ENCODE peak calls at places on chromosomes 4 and X, in four cellular contexts. One of them, this sample, is unnamed.

GRCh38 chrX:45472968-45473367 is 272.3 kb upstream of the DIPK2B start:
- DNase-seq in RWPE2: no peak
- DNase-seq in upper lobe of left lung: no peak
- DNase-seq in ovary: no peak
- DNase-seq in this sample: peak; percentile 83

GRCh38 chr4:10283761-10284160 is 167.2 kb upstream of the WDR1 start:
- DNase-seq in RWPE2: no peak
- DNase-seq in upper lobe of left lung: no peak
- DNase-seq in ovary: no peak
- DNase-seq in this sample: no peak

GRCh38 chr4:86972997-86973396 is 38.2 kb downstream of the AFF1 start:
- DNase-seq in RWPE2: no peak
- DNase-seq in upper lobe of left lung: no peak
- DNase-seq in ovary: peak; percentile 39
- DNase-seq in this sample: no peak

GRCh38 chr4:153497091-153497531 is 31.0 kb downstream of the TMEM131L start:
- DNase-seq in RWPE2: no peak
- DNase-seq in upper lobe of left lung: no peak
- DNase-seq in ovary: no peak
- DNase-seq in this sample: peak; percentile 54

GRCh38 chr4:184392321-184392720 is 82.0 kb downstream of the IRF2 start:
- DNase-seq in RWPE2: no peak
- DNase-seq in upper lobe of left lung: no peak
- DNase-seq in ovary: no peak
- DNase-seq in this sample: no peak

GRCh38 chr4:139278450-139278849 is 1.6 kb downstream of the MGARP start:
- DNase-seq in RWPE2: no peak
- DNase-seq in upper lobe of left lung: no peak
- DNase-seq in ovary: peak; percentile 42
- DNase-seq in this sample: no peak

GRCh38 chr4:188220006-188220405 is 80.8 kb downstream of the TRIML1 start:
- DNase-seq in RWPE2: no peak
- DNase-seq in upper lobe of left lung: no peak
- DNase-seq in ovary: no peak
- DNase-seq in this sample: no peak

GRCh38 chr4:48268956-48269860 is at the start of gene TEC:
- DNase-seq in RWPE2: no peak
- DNase-seq in upper lobe of left lung: no peak
- DNase-seq in ovary: peak; percentile 26
- DNase-seq in this sample: peak; percentile 56

GRCh38 chr4:3414421-3415279 is 27.1 kb upstream of the HGFAC start:
- DNase-seq in RWPE2: peak; percentile 36
- DNase-seq in upper lobe of left lung: peak; percentile 75
- DNase-seq in ovary: peak; percentile 40
- DNase-seq in this sample: no peak

GRCh38 chr4:173516621-173517612 is 13.1 kb downstream of the HAND2 start:
- DNase-seq in RWPE2: no peak
- DNase-seq in upper lobe of left lung: peak; percentile 79
- DNase-seq in ovary: peak; percentile 36
- DNase-seq in this sample: peak; percentile 59
- H3K4me3 ChIP-seq in RWPE2: no peak overlapping the region
- H3K4me3 ChIP-seq in upper lobe of left lung: no peak overlapping the region
- H3K4me3 ChIP-seq in ovary: peak overlapping the region; percentile 1
- H3K4me3 ChIP-seq in this sample: no peak overlapping the region

DNA sequence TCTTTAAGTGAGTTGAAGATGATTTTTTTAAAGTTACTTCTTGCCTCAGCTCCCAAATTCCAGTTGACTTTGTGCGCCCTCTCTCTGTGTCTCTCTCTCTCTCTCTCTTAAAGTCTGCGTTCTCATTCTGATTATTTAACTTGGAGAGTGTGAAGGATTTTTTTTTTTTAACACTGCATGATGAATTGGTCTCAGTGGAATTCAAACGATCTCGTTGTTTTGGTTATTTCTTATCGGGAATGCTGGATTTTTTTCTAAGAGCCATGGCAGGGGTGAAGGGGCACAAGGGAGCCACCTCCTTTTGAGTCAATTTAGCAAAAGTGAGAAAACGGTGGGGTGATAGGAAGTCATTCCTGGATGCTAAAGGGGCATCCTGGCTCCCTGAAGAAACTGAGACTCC is 176.1 kb downstream of the SHROOM3 start:
- DNase-seq in RWPE2: no peak
- DNase-seq in upper lobe of left lung: no peak
- DNase-seq in ovary: no peak
- DNase-seq in this sample: no peak
- TF ChIP-seq CTCF in RWPE2: no peak
- TF ChIP-seq CTCF in upper lobe of left lung: no peak
- TF ChIP-seq CTCF in ovary: no peak
- TF ChIP-seq CTCF in this sample: no peak

DNA sequence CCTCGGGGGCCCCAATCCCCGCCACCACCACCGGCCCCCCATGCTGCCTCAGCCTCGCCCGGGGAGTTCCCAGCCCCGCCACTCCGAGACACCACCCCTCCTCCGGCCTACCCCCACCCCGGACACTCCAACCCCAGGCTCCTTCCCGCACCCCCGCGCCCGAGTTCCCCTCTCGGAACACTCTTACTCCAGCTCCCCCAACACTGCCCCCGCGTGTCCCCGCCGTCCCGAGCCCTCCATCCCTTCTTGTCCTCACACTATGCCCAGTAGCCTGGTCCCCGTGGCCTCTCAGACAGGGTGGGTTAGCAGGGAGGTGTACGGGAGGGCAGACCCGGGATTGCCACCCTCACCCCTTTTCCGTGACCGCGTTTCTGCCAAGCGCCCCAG is 276.1 kb downstream of the BCOR start:
- DNase-seq in RWPE2: no peak
- DNase-seq in upper lobe of left lung: no peak
- DNase-seq in ovary: peak; percentile 46
- DNase-seq in this sample: no peak
- H3K4me3 ChIP-seq in RWPE2: peak overlapping the region; percentile 27
- H3K4me3 ChIP-seq in upper lobe of left lung: peak overlapping the region; percentile 47
- H3K4me3 ChIP-seq in ovary: peak overlapping the region; percentile 43
- H3K4me3 ChIP-seq in this sample: no peak overlapping the region

DNA sequence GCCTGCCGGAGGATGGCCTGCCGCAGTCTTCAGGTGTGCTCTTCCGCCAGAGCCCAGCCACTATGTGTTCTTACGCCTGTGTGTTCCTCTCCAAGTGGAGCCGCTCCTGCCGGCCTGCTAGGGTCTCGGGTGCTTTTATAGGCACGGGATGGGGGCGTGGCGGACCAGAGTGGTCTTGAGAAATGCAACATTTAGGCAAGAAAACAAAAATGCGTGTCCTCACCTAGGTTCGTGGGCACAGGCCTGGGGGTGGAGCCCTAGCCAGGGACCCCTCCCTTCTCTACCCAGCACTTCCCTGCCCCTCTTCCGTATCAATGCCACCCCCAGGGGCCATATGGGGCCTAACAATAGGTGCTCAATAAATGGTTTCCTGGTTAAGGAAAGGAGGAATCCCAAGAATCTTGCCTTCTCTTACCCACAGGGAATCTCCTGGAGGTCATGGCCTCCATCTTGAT is 34.4 kb upstream of the LRBA start:
- DNase-seq in RWPE2: no peak
- DNase-seq in upper lobe of left lung: peak; percentile 46
- DNase-seq in ovary: no peak
- DNase-seq in this sample: no peak
- TF ChIP-seq CTCF in RWPE2: no peak
- TF ChIP-seq CTCF in upper lobe of left lung: no peak
- TF ChIP-seq CTCF in ovary: no peak
- TF ChIP-seq CTCF in this sample: no peak

GRCh38 chrX:86033385-86033784 is 14.0 kb downstream of the CHM start:
- DNase-seq in RWPE2: no peak
- DNase-seq in upper lobe of left lung: no peak
- DNase-seq in ovary: no peak
- DNase-seq in this sample: no peak
- H3K4me3 ChIP-seq in RWPE2: no peak overlapping the region
- H3K4me3 ChIP-seq in upper lobe of left lung: no peak overlapping the region
- H3K4me3 ChIP-seq in ovary: no peak overlapping the region
- H3K4me3 ChIP-seq in this sample: no peak overlapping the region